ENCODE peak calls at places on chromosomes 7 and 10, in ten cellular contexts. One of them, this sample, is unnamed.

GRCh38 chr7:40887099-40887498 is 752.3 kb downstream of the SUGCT start:
- DNase-seq in activated T-cell treated with anti-CD3 and anti-CD28 coated beads for 1 hour: no peak
- DNase-seq in ureter: no peak
- DNase-seq in stimulated activated CD8-positive, alpha-beta memory T cell treated with anti-CD3 and anti-CD28 coated beads, Interleukin-4, amount 100 ng/mL, for 48 hours: no peak
- DNase-seq in NCI-H82: no peak
- DNase-seq in fibroblast of villous mesenchyme: no peak
- DNase-seq in head of caudate nucleus: no peak
- DNase-seq in activated T-helper 1 cell treated with Interleukin-2 at 50 U/mL for 16 hours: no peak
- DNase-seq in hepatic stellate cell: peak
- DNase-seq in stimulated activated CD4-positive, alpha-beta T cell treated with anti-CD3 and anti-CD28 coated beads, Interleukin-4, amount 100 ng/mL, for 24 hours: no peak
- DNase-seq in this sample: no peak

GRCh38 chr7:117772416-117772815 is 100.8 kb downstream of the CTTNBP2 start:
- DNase-seq in fibroblast of villous mesenchyme: no peak
- DNase-seq in stimulated activated CD4-positive, alpha-beta T cell treated with anti-CD3 and anti-CD28 coated beads, Interleukin-4, amount 100 ng/mL, for 24 hours: no peak
- DNase-seq in NCI-H82: no peak
- DNase-seq in activated T-cell treated with anti-CD3 and anti-CD28 coated beads for 1 hour: no peak
- DNase-seq in hepatic stellate cell: no peak
- DNase-seq in ureter: no peak
- DNase-seq in stimulated activated CD8-positive, alpha-beta memory T cell treated with anti-CD3 and anti-CD28 coated beads, Interleukin-4, amount 100 ng/mL, for 48 hours: no peak
- DNase-seq in activated T-helper 1 cell treated with Interleukin-2 at 50 U/mL for 16 hours: no peak
- DNase-seq in head of caudate nucleus: no peak
- DNase-seq in this sample: no peak

GRCh38 chr10:58952747-58953466 is 223.5 kb upstream of the PHYHIPL start:
- DNase-seq in activated T-cell treated with anti-CD3 and anti-CD28 coated beads for 1 hour: no peak
- DNase-seq in NCI-H82: peak
- DNase-seq in head of caudate nucleus: no peak
- DNase-seq in stimulated activated CD4-positive, alpha-beta T cell treated with anti-CD3 and anti-CD28 coated beads, Interleukin-4, amount 100 ng/mL, for 24 hours: no peak
- DNase-seq in activated T-helper 1 cell treated with Interleukin-2 at 50 U/mL for 16 hours: no peak
- DNase-seq in stimulated activated CD8-positive, alpha-beta memory T cell treated with anti-CD3 and anti-CD28 coated beads, Interleukin-4, amount 100 ng/mL, for 48 hours: peak
- DNase-seq in hepatic stellate cell: no peak
- DNase-seq in ureter: peak
- DNase-seq in fibroblast of villous mesenchyme: peak
- DNase-seq in this sample: no peak

GRCh38 chr10:97025613-97026242 is 160.0 kb downstream of the SLIT1 start:
- DNase-seq in NCI-H82: peak
- DNase-seq in ureter: no peak
- DNase-seq in stimulated activated CD8-positive, alpha-beta memory T cell treated with anti-CD3 and anti-CD28 coated beads, Interleukin-4, amount 100 ng/mL, for 48 hours: peak
- DNase-seq in hepatic stellate cell: no peak
- DNase-seq in activated T-helper 1 cell treated with Interleukin-2 at 50 U/mL for 16 hours: no peak
- DNase-seq in activated T-cell treated with anti-CD3 and anti-CD28 coated beads for 1 hour: peak
- DNase-seq in stimulated activated CD4-positive, alpha-beta T cell treated with anti-CD3 and anti-CD28 coated beads, Interleukin-4, amount 100 ng/mL, for 24 hours: peak
- DNase-seq in head of caudate nucleus: peak
- DNase-seq in fibroblast of villous mesenchyme: peak
- DNase-seq in this sample: peak

GRCh38 chr10:11757452-11757819 is 15.3 kb downstream of the ECHDC3 start:
- DNase-seq in activated T-cell treated with anti-CD3 and anti-CD28 coated beads for 1 hour: no peak
- DNase-seq in head of caudate nucleus: no peak
- DNase-seq in NCI-H82: peak
- DNase-seq in activated T-helper 1 cell treated with Interleukin-2 at 50 U/mL for 16 hours: no peak
- DNase-seq in hepatic stellate cell: peak
- DNase-seq in stimulated activated CD8-positive, alpha-beta memory T cell treated with anti-CD3 and anti-CD28 coated beads, Interleukin-4, amount 100 ng/mL, for 48 hours: no peak
- DNase-seq in fibroblast of villous mesenchyme: peak
- DNase-seq in ureter: peak
- DNase-seq in stimulated activated CD4-positive, alpha-beta T cell treated with anti-CD3 and anti-CD28 coated beads, Interleukin-4, amount 100 ng/mL, for 24 hours: no peak
- DNase-seq in this sample: no peak

GRCh38 chr7:21617916-21618390 is 75.1 kb downstream of the DNAH11 start:
- DNase-seq in hepatic stellate cell: peak
- DNase-seq in activated T-helper 1 cell treated with Interleukin-2 at 50 U/mL for 16 hours: no peak
- DNase-seq in head of caudate nucleus: no peak
- DNase-seq in activated T-cell treated with anti-CD3 and anti-CD28 coated beads for 1 hour: no peak
- DNase-seq in stimulated activated CD8-positive, alpha-beta memory T cell treated with anti-CD3 and anti-CD28 coated beads, Interleukin-4, amount 100 ng/mL, for 48 hours: no peak
- DNase-seq in fibroblast of villous mesenchyme: peak
- DNase-seq in ureter: no peak
- DNase-seq in NCI-H82: no peak
- DNase-seq in stimulated activated CD4-positive, alpha-beta T cell treated with anti-CD3 and anti-CD28 coated beads, Interleukin-4, amount 100 ng/mL, for 24 hours: no peak
- DNase-seq in this sample: no peak

GRCh38 chr7:84714765-84715164 is 472.1 kb downstream of the SEMA3D start:
- DNase-seq in stimulated activated CD8-positive, alpha-beta memory T cell treated with anti-CD3 and anti-CD28 coated beads, Interleukin-4, amount 100 ng/mL, for 48 hours: no peak
- DNase-seq in head of caudate nucleus: no peak
- DNase-seq in hepatic stellate cell: no peak
- DNase-seq in stimulated activated CD4-positive, alpha-beta T cell treated with anti-CD3 and anti-CD28 coated beads, Interleukin-4, amount 100 ng/mL, for 24 hours: no peak
- DNase-seq in ureter: no peak
- DNase-seq in activated T-helper 1 cell treated with Interleukin-2 at 50 U/mL for 16 hours: no peak
- DNase-seq in fibroblast of villous mesenchyme: peak
- DNase-seq in NCI-H82: no peak
- DNase-seq in activated T-cell treated with anti-CD3 and anti-CD28 coated beads for 1 hour: no peak
- DNase-seq in this sample: no peak

GRCh38 chr10:124539935-124540641 is 78.5 kb downstream of the LHPP start:
- DNase-seq in fibroblast of villous mesenchyme: peak
- DNase-seq in activated T-cell treated with anti-CD3 and anti-CD28 coated beads for 1 hour: peak
- DNase-seq in stimulated activated CD8-positive, alpha-beta memory T cell treated with anti-CD3 and anti-CD28 coated beads, Interleukin-4, amount 100 ng/mL, for 48 hours: peak
- DNase-seq in stimulated activated CD4-positive, alpha-beta T cell treated with anti-CD3 and anti-CD28 coated beads, Interleukin-4, amount 100 ng/mL, for 24 hours: peak
- DNase-seq in ureter: no peak
- DNase-seq in NCI-H82: peak
- DNase-seq in activated T-helper 1 cell treated with Interleukin-2 at 50 U/mL for 16 hours: peak
- DNase-seq in head of caudate nucleus: peak
- DNase-seq in hepatic stellate cell: peak
- DNase-seq in this sample: peak

GRCh38 chr10:5679606-5680005 is 5.0 kb upstream of the TASOR2 start:
- DNase-seq in hepatic stellate cell: peak
- DNase-seq in fibroblast of villous mesenchyme: no peak
- DNase-seq in stimulated activated CD4-positive, alpha-beta T cell treated with anti-CD3 and anti-CD28 coated beads, Interleukin-4, amount 100 ng/mL, for 24 hours: no peak
- DNase-seq in activated T-helper 1 cell treated with Interleukin-2 at 50 U/mL for 16 hours: no peak
- DNase-seq in stimulated activated CD8-positive, alpha-beta memory T cell treated with anti-CD3 and anti-CD28 coated beads, Interleukin-4, amount 100 ng/mL, for 48 hours: no peak
- DNase-seq in NCI-H82: no peak
- DNase-seq in ureter: no peak
- DNase-seq in head of caudate nucleus: no peak
- DNase-seq in activated T-cell treated with anti-CD3 and anti-CD28 coated beads for 1 hour: no peak
- DNase-seq in this sample: no peak

GRCh38 chr7:123155571-123155970 is 44.2 kb downstream of the SLC13A1 start:
- DNase-seq in hepatic stellate cell: no peak
- DNase-seq in stimulated activated CD8-positive, alpha-beta memory T cell treated with anti-CD3 and anti-CD28 coated beads, Interleukin-4, amount 100 ng/mL, for 48 hours: no peak
- DNase-seq in head of caudate nucleus: no peak
- DNase-seq in activated T-cell treated with anti-CD3 and anti-CD28 coated beads for 1 hour: no peak
- DNase-seq in stimulated activated CD4-positive, alpha-beta T cell treated with anti-CD3 and anti-CD28 coated beads, Interleukin-4, amount 100 ng/mL, for 24 hours: no peak
- DNase-seq in activated T-helper 1 cell treated with Interleukin-2 at 50 U/mL for 16 hours: no peak
- DNase-seq in ureter: no peak
- DNase-seq in NCI-H82: peak
- DNase-seq in fibroblast of villous mesenchyme: no peak
- DNase-seq in this sample: no peak

GRCh38 chr10:129417164-129417563 is 49.9 kb upstream of the MGMT start:
- DNase-seq in NCI-H82: peak
- DNase-seq in ureter: no peak
- DNase-seq in activated T-cell treated with anti-CD3 and anti-CD28 coated beads for 1 hour: no peak
- DNase-seq in stimulated activated CD8-positive, alpha-beta memory T cell treated with anti-CD3 and anti-CD28 coated beads, Interleukin-4, amount 100 ng/mL, for 48 hours: no peak
- DNase-seq in hepatic stellate cell: no peak
- DNase-seq in head of caudate nucleus: no peak
- DNase-seq in fibroblast of villous mesenchyme: peak
- DNase-seq in activated T-helper 1 cell treated with Interleukin-2 at 50 U/mL for 16 hours: no peak
- DNase-seq in stimulated activated CD4-positive, alpha-beta T cell treated with anti-CD3 and anti-CD28 coated beads, Interleukin-4, amount 100 ng/mL, for 24 hours: no peak
- DNase-seq in this sample: no peak

GRCh38 chr10:79401015-79401921 is 44.2 kb downstream of the ZCCHC24 start:
- DNase-seq in activated T-cell treated with anti-CD3 and anti-CD28 coated beads for 1 hour: no peak
- DNase-seq in hepatic stellate cell: no peak
- DNase-seq in ureter: no peak
- DNase-seq in fibroblast of villous mesenchyme: peak
- DNase-seq in NCI-H82: no peak
- DNase-seq in stimulated activated CD8-positive, alpha-beta memory T cell treated with anti-CD3 and anti-CD28 coated beads, Interleukin-4, amount 100 ng/mL, for 48 hours: no peak
- DNase-seq in head of caudate nucleus: no peak
- DNase-seq in stimulated activated CD4-positive, alpha-beta T cell treated with anti-CD3 and anti-CD28 coated beads, Interleukin-4, amount 100 ng/mL, for 24 hours: no peak
- DNase-seq in activated T-helper 1 cell treated with Interleukin-2 at 50 U/mL for 16 hours: no peak
- DNase-seq in this sample: no peak

GRCh38 chr7:108367946-108368345 is 88.3 kb downstream of the NRCAM start:
- DNase-seq in activated T-cell treated with anti-CD3 and anti-CD28 coated beads for 1 hour: no peak
- DNase-seq in stimulated activated CD4-positive, alpha-beta T cell treated with anti-CD3 and anti-CD28 coated beads, Interleukin-4, amount 100 ng/mL, for 24 hours: no peak
- DNase-seq in activated T-helper 1 cell treated with Interleukin-2 at 50 U/mL for 16 hours: no peak
- DNase-seq in fibroblast of villous mesenchyme: no peak
- DNase-seq in ureter: no peak
- DNase-seq in head of caudate nucleus: no peak
- DNase-seq in hepatic stellate cell: no peak
- DNase-seq in stimulated activated CD8-positive, alpha-beta memory T cell treated with anti-CD3 and anti-CD28 coated beads, Interleukin-4, amount 100 ng/mL, for 48 hours: no peak
- DNase-seq in NCI-H82: peak
- DNase-seq in this sample: no peak

GRCh38 chr10:29659770-29660097 is 25.0 kb upstream of the SVIL start:
- DNase-seq in ureter: no peak
- DNase-seq in NCI-H82: peak
- DNase-seq in stimulated activated CD4-positive, alpha-beta T cell treated with anti-CD3 and anti-CD28 coated beads, Interleukin-4, amount 100 ng/mL, for 24 hours: no peak
- DNase-seq in head of caudate nucleus: no peak
- DNase-seq in stimulated activated CD8-positive, alpha-beta memory T cell treated with anti-CD3 and anti-CD28 coated beads, Interleukin-4, amount 100 ng/mL, for 48 hours: no peak
- DNase-seq in activated T-helper 1 cell treated with Interleukin-2 at 50 U/mL for 16 hours: no peak
- DNase-seq in fibroblast of villous mesenchyme: no peak
- DNase-seq in hepatic stellate cell: no peak
- DNase-seq in activated T-cell treated with anti-CD3 and anti-CD28 coated beads for 1 hour: no peak
- DNase-seq in this sample: no peak

GRCh38 chr10:13674645-13675588 is 88.2 kb downstream of the PRPF18 start:
- DNase-seq in activated T-helper 1 cell treated with Interleukin-2 at 50 U/mL for 16 hours: no peak
- DNase-seq in NCI-H82: no peak
- DNase-seq in ureter: no peak
- DNase-seq in hepatic stellate cell: no peak
- DNase-seq in head of caudate nucleus: no peak
- DNase-seq in activated T-cell treated with anti-CD3 and anti-CD28 coated beads for 1 hour: no peak
- DNase-seq in stimulated activated CD4-positive, alpha-beta T cell treated with anti-CD3 and anti-CD28 coated beads, Interleukin-4, amount 100 ng/mL, for 24 hours: no peak
- DNase-seq in stimulated activated CD8-positive, alpha-beta memory T cell treated with anti-CD3 and anti-CD28 coated beads, Interleukin-4, amount 100 ng/mL, for 48 hours: no peak
- DNase-seq in fibroblast of villous mesenchyme: no peak
- DNase-seq in this sample: no peak